ENCODE peak calls at places on chromosomes 3 and 15, in ten cellular contexts. R is tibial artery; L is stimulated activated CD4-positive, alpha-beta T cell treated with anti-CD3 and anti-CD28 coated beads, Interleukin-2, amount 100 ng/mL, for 48 hours; B is mucosa of descending colon; X is hepatocyte; S is right atrium auricular region; U is SIG-M5; D is left lobe of liver; K is body of pancreas; V is CD4-positive, alpha-beta T cell. Z is an unnamed sample.

GRCh38 chr3:55487376-55488241 is 503 bp upstream of the WNT5A start:
- DNase-seq in X (peak), D (peak), R (no peak), B (peak), L (no peak), S (no peak), V (no peak), U (no peak), K (no peak), Z (peak)

GRCh38 chr15:74306801-74307217 is 60.6 kb downstream of the CYP11A1 start:
- DNase-seq in R (no peak), B (no peak), S (no peak), V (no peak), D (no peak), K (no peak), X (peak), L (no peak), U (no peak), Z (no peak)

GRCh38 chr3:103794656-103795055 is 1359.8 kb downstream of the ZPLD1 start:
- DNase-seq in D (no peak), B (no peak), U (no peak), L (no peak), K (no peak), X (peak), S (no peak), R (no peak), V (no peak), Z (no peak)

GRCh38 chr15:35479423-35479822 is 66.5 kb downstream of the DPH6 start:
- DNase-seq in S (no peak), V (no peak), L (no peak), D (no peak), R (no peak), B (no peak), X (no peak), K (no peak), U (no peak), Z (no peak)

GRCh38 chr3:158120330-158120729 is 10.4 kb downstream of the RSRC1 start:
- DNase-seq in X (no peak), D (no peak), L (no peak), R (no peak), K (no peak), B (no peak), S (no peak), U (no peak), V (no peak), Z (no peak)

GRCh38 chr3:63450634-63451363 is 172.7 kb downstream of the SYNPR start:
- DNase-seq in K (no peak), L (no peak), X (peak), B (no peak), U (no peak), R (no peak), S (no peak), V (no peak), D (no peak), Z (no peak)

GRCh38 chr15:72353266-72353665 is 22.5 kb downstream of the HEXA start:
- DNase-seq in S (no peak), K (no peak), D (no peak), B (no peak), R (no peak), X (no peak), L (no peak), V (no peak), U (no peak), Z (no peak)

GRCh38 chr3:188693435-188693834 is 478.3 kb upstream of the TPRG1 start:
- DNase-seq in S (no peak), B (no peak), R (no peak), U (no peak), K (no peak), L (no peak), X (no peak), V (no peak), D (no peak), Z (no peak)

GRCh38 chr3:196788509-196788908 is 48.9 kb downstream of the PAK2 start:
- DNase-seq in R (no peak), X (no peak), K (no peak), U (no peak), D (no peak), S (no peak), V (no peak), L (no peak), B (no peak), Z (no peak)

GRCh38 chr15:45892182-45892581 is 257.4 kb downstream of the SQOR start:
- DNase-seq in V (no peak), L (no peak), R (peak), B (no peak), S (no peak), U (no peak), D (no peak), K (peak), X (no peak), Z (no peak)

GRCh38 chr3:76811418-76811817 is 228.5 kb upstream of the ROBO2 start:
- DNase-seq in L (no peak), K (no peak), B (no peak), D (no peak), S (no peak), V (no peak), U (no peak), X (no peak), R (no peak), Z (no peak)

GRCh38 chr15:28075482-28076029 is 23.6 kb downstream of the OCA2 start:
- DNase-seq in V (no peak), R (no peak), K (no peak), L (no peak), S (no peak), D (no peak), U (no peak), X (no peak), B (no peak), Z (no peak)

GRCh38 chr15:62135532-62136134 is 29.5 kb downstream of the C2CD4B start:
- DNase-seq in V (no peak), D (peak), S (no peak), U (no peak), X (peak), R (no peak), B (peak), L (no peak), K (peak), Z (peak)

GRCh38 chr3:171184372-171184771 is 157.9 kb upstream of the SLC2A2 start:
- DNase-seq in B (no peak), X (no peak), V (no peak), R (no peak), U (no peak), S (no peak), D (no peak), K (no peak), L (no peak), Z (no peak)

GRCh38 chr15:39685999-39686613 is 96.5 kb downstream of the FSIP1 start:
- DNase-seq in R (no peak), B (no peak), V (no peak), K (peak), D (no peak), S (no peak), L (peak), U (no peak), X (peak), Z (no peak)

GRCh38 chr3:178456942-178457341 is 79.3 kb upstream of the KCNMB2 start:
- DNase-seq in L (no peak), U (no peak), V (no peak), R (no peak), B (no peak), S (no peak), X (no peak), D (no peak), K (no peak), Z (no peak)

GRCh38 chr15:71715914-71716313 is 94.4 kb upstream of the NR2E3 start:
- DNase-seq in L (no peak), B (no peak), V (no peak), D (no peak), S (no peak), X (no peak), U (no peak), R (no peak), K (no peak), Z (no peak)

GRCh38 chr3:53525765-53526761 is 31.7 kb downstream of the CACNA1D start:
- DNase-seq in U (no peak), V (no peak), B (no peak), L (no peak), X (peak), R (no peak), K (peak), D (no peak), S (peak), Z (no peak)

GRCh38 chr3:45922039-45922326 is 21.3 kb upstream of the CXCR6 start:
- DNase-seq in X (no peak), V (no peak), U (no peak), K (no peak), B (no peak), R (no peak), S (no peak), L (no peak), D (no peak), Z (no peak)

GRCh38 chr3:127680146-127680661 is 7.5 kb downstream of the ABTB1 start:
- DNase-seq in V (no peak), K (no peak), X (no peak), D (no peak), S (peak), L (no peak), R (peak), U (no peak), B (peak), Z (peak)

GRCh38 chr15:82968066-82968465 is 15.5 kb upstream of the HOMER2 start:
- DNase-seq in U (no peak), B (no peak), K (no peak), X (no peak), D (no peak), V (no peak), L (no peak), R (no peak), S (no peak), Z (no peak)

GRCh38 chr3:172113710-172114109 is 74.3 kb downstream of the FNDC3B start:
- DNase-seq in K (no peak), X (no peak), R (no peak), S (no peak), L (no peak), V (no peak), D (no peak), U (no peak), B (no peak), Z (no peak)

GRCh38 chr15:96028620-96029019 is 301.9 kb upstream of the NR2F2 start:
- DNase-seq in V (no peak), L (no peak), R (no peak), S (no peak), D (no peak), K (no peak), B (no peak), X (no peak), U (no peak), Z (no peak)

GRCh38 chr15:71444866-71445590 is 329.8 kb downstream of the THSD4 start:
- DNase-seq in R (no peak), U (no peak), S (no peak), D (no peak), L (no peak), K (no peak), V (no peak), B (no peak), X (no peak), Z (no peak)

GRCh38 chr3:26921054-26921453 is 298.5 kb downstream of the LRRC3B start:
- DNase-seq in B (no peak), K (no peak), R (no peak), X (no peak), V (no peak), S (no peak), U (no peak), L (no peak), D (no peak), Z (no peak)

GRCh38 chr3:125140817-125141595 is 71.5 kb downstream of the SLC12A8 start:
- DNase-seq in D (no peak), X (no peak), R (no peak), S (no peak), V (no peak), L (no peak), U (no peak), B (no peak), K (no peak), Z (no peak)

GRCh38 chr3:194137314-194138097 is 1.6 kb downstream of the HES1 start:
- DNase-seq in S (peak), U (no peak), V (peak), L (peak), K (peak), R (peak), X (peak), D (peak), B (peak), Z (peak)

GRCh38 chr15:74616020-74616939 is 644 bp downstream of the CLK3 start:
- DNase-seq in X (peak), L (peak), U (no peak), V (peak), S (peak), K (peak), R (peak), D (peak), B (peak), Z (peak)